ENCODE peak calls at places on chromosomes 3 and 15, in ten cellular contexts. S is mucosa of gallbladder; L is sigmoid colon; F is activated naive CD4-positive, alpha-beta T cell treated with anti-CD3 and anti-CD28 coated beads for 36 hours; V is nephron progenitor cell; K is left ventricle myocardium superior; O is AML-193; G is skeletal muscle cell; Q is H9; U is activated gamma-delta T cell treated with Interleukin-2 at 50 U/mL for 16 hours. I is an unnamed sample.
A peak's percentile ranks its signal among the peaks of the same experiment; 100 is the strongest.

GRCh38 chr15:57647791-57648130 is 56.1 kb downstream of the MYZAP start:
- DNase-seq in F (no peak), K (peak; percentile 41), V (peak; percentile 32), G (peak; percentile 8), S (peak; percentile 61), L (no peak), O (no peak), Q (no peak), U (no peak), I (no peak)

GRCh38 chr15:74664028-74664616 is 31.7 kb downstream of the EDC3 start:
- DNase-seq in L (no peak), S (peak; percentile 51), U (no peak), F (no peak), G (no peak), O (no peak), K (peak; percentile 59), Q (no peak), V (no peak), I (no peak)

GRCh38 chr3:125150525-125151436 is 61.8 kb downstream of the SLC12A8 start:
- DNase-seq in U (peak; percentile 41), L (no peak), O (peak; percentile 67), Q (peak; percentile 72), V (peak; percentile 26), K (no peak), F (peak; percentile 80), S (peak; percentile 51), G (no peak), I (no peak)

GRCh38 chr3:95028688-95029087 is 965.8 kb downstream of the NSUN3 start:
- DNase-seq in K (no peak), O (no peak), G (no peak), Q (no peak), L (no peak), F (no peak), S (no peak), V (no peak), U (no peak), I (no peak)

GRCh38 chr15:77027697-77028450 is 32.9 kb downstream of the PSTPIP1 start:
- DNase-seq in Q (peak; percentile 75), V (peak; percentile 54), K (peak; percentile 56), S (no peak), G (no peak), F (peak; percentile 2), L (peak; percentile 55), O (no peak), U (no peak), I (no peak)

GRCh38 chr3:42847731-42848130 is 27.9 kb downstream of the CYP8B1 start:
- DNase-seq in L (no peak), G (no peak), V (no peak), Q (peak; percentile 34), O (no peak), F (no peak), K (no peak), U (no peak), S (peak; percentile 26), I (no peak)

GRCh38 chr3:71006810-71007785 is 576.4 kb downstream of the FOXP1 start:
- DNase-seq in V (no peak), K (no peak), L (no peak), F (no peak), S (no peak), G (no peak), O (peak; percentile 82), U (no peak), Q (no peak), I (no peak)

GRCh38 chr15:51833782-51834181 is 4.3 kb downstream of the TMOD3 start:
- DNase-seq in O (no peak), Q (no peak), G (no peak), F (no peak), V (no peak), L (no peak), U (no peak), K (no peak), S (no peak), I (no peak)

GRCh38 chr3:187773963-187774789 is 28.9 kb upstream of the BCL6 start:
- DNase-seq in S (peak; percentile 27), G (no peak), U (no peak), F (no peak), V (no peak), O (peak; percentile 87), Q (no peak), K (no peak), L (no peak), I (no peak)

GRCh38 chr15:54979949-54980348 is 216.8 kb downstream of the RSL24D1 start:
- DNase-seq in V (no peak), F (no peak), S (no peak), O (no peak), U (no peak), Q (no peak), G (no peak), L (no peak), K (no peak), I (no peak)

I was measured in T1000.